ENCODE peak calls at places on chromosomes 6 and 20, in five cellular contexts. One of them, this sample, is unnamed.

GRCh38 chr20:34622821-34623451 is 54.0 kb downstream of the PIGU start:
- DNase-seq in MM.1S: no peak
- DNase-seq in astrocyte: no peak
- DNase-seq in mammary epithelial cell: no peak
- DNase-seq in tibial artery: no peak
- DNase-seq in this sample: no peak

GRCh38 chr6:62652692-62653328 is 366.8 kb upstream of the KHDRBS2 start:
- DNase-seq in tibial artery: no peak
- DNase-seq in MM.1S: no peak
- DNase-seq in mammary epithelial cell: peak
- DNase-seq in astrocyte: peak
- DNase-seq in this sample: no peak

GRCh38 chr6:18022398-18023231 is 35.2 kb upstream of the KIF13A start:
- DNase-seq in mammary epithelial cell: peak
- DNase-seq in tibial artery: no peak
- DNase-seq in astrocyte: peak
- DNase-seq in MM.1S: no peak
- DNase-seq in this sample: no peak

GRCh38 chr20:44092551-44093248 is 94.3 kb downstream of the JPH2 start:
- DNase-seq in mammary epithelial cell: peak
- DNase-seq in astrocyte: peak
- DNase-seq in tibial artery: no peak
- DNase-seq in MM.1S: peak
- DNase-seq in this sample: no peak

GRCh38 chr20:38633577-38634093 is 32.0 kb downstream of the ARHGAP40 start:
- DNase-seq in MM.1S: peak
- DNase-seq in tibial artery: no peak
- DNase-seq in astrocyte: no peak
- DNase-seq in mammary epithelial cell: peak
- DNase-seq in this sample: peak

GRCh38 chr6:145820000-145820399 is 5.4 kb upstream of the FBXO30 start:
- DNase-seq in MM.1S: no peak
- DNase-seq in mammary epithelial cell: no peak
- DNase-seq in astrocyte: no peak
- DNase-seq in tibial artery: no peak
- DNase-seq in this sample: no peak

GRCh38 chr6:28673417-28673799 is 147.7 kb downstream of the GPX5 start:
- DNase-seq in mammary epithelial cell: no peak
- DNase-seq in MM.1S: no peak
- DNase-seq in astrocyte: no peak
- DNase-seq in tibial artery: no peak
- DNase-seq in this sample: no peak

GRCh38 chr20:46559001-46559400 is 8.5 kb upstream of the OCSTAMP start:
- DNase-seq in mammary epithelial cell: no peak
- DNase-seq in MM.1S: no peak
- DNase-seq in astrocyte: no peak
- DNase-seq in tibial artery: no peak
- DNase-seq in this sample: peak

GRCh38 chr20:641516-641913 is 11.5 kb downstream of the SRXN1 start:
- DNase-seq in MM.1S: no peak
- DNase-seq in astrocyte: no peak
- DNase-seq in mammary epithelial cell: no peak
- DNase-seq in tibial artery: no peak
- DNase-seq in this sample: no peak

GRCh38 chr20:10662151-10662550 is 11.6 kb downstream of the JAG1 start:
- DNase-seq in MM.1S: no peak
- DNase-seq in mammary epithelial cell: no peak
- DNase-seq in astrocyte: no peak
- DNase-seq in tibial artery: no peak
- DNase-seq in this sample: no peak

GRCh38 chr6:105504660-105505059 is 101.8 kb upstream of the PREP start:
- DNase-seq in MM.1S: no peak
- DNase-seq in mammary epithelial cell: no peak
- DNase-seq in tibial artery: no peak
- DNase-seq in astrocyte: no peak
- DNase-seq in this sample: no peak

GRCh38 chr6:14440891-14441358 is 323.4 kb downstream of the CD83 start:
- DNase-seq in tibial artery: no peak
- DNase-seq in mammary epithelial cell: no peak
- DNase-seq in MM.1S: no peak
- DNase-seq in astrocyte: no peak
- DNase-seq in this sample: no peak
- H3K4me3 ChIP-seq in tibial artery: peak
- H3K4me3 ChIP-seq in mammary epithelial cell: no peak
- H3K4me3 ChIP-seq in MM.1S: no peak
- H3K4me3 ChIP-seq in astrocyte: no peak
- H3K4me3 ChIP-seq in this sample: no peak

GRCh38 chr6:161195418-161195817 is 78.4 kb downstream of the AGPAT4 start:
- DNase-seq in MM.1S: no peak
- DNase-seq in mammary epithelial cell: no peak
- DNase-seq in astrocyte: no peak
- DNase-seq in tibial artery: no peak
- DNase-seq in this sample: no peak

GRCh38 chr6:161192636-161193411 is 81.0 kb downstream of the AGPAT4 start:
- DNase-seq in mammary epithelial cell: no peak
- DNase-seq in MM.1S: no peak
- DNase-seq in tibial artery: no peak
- DNase-seq in astrocyte: no peak
- DNase-seq in this sample: no peak

GRCh38 chr6:161191671-161192070 is 82.2 kb downstream of the AGPAT4 start:
- DNase-seq in tibial artery: no peak
- DNase-seq in mammary epithelial cell: no peak
- DNase-seq in MM.1S: no peak
- DNase-seq in astrocyte: no peak
- DNase-seq in this sample: no peak

GRCh38 chr6:161198176-161198575 is 75.7 kb downstream of the AGPAT4 start:
- DNase-seq in MM.1S: no peak
- DNase-seq in astrocyte: peak
- DNase-seq in tibial artery: no peak
- DNase-seq in mammary epithelial cell: peak
- DNase-seq in this sample: peak

DNA sequence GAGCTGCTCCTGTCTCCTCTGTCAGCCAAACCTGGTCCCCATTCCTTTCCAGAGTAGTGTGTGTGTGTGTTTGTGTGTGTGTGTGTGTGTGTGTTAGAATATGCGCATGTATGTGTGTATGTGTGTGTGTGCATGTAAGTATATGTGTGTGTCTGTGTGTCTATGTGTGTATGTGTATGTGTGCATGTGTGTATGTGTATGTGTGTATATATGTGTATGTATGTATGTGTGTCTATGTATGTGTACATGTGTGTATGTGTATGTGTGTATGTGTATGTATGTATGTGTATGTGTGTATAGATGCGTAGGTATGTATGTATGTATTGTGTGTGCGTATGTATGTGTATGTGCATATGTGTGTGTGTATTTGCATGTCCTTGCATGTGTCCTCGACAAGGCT is 79.5 kb downstream of the AGPAT4 start:
- DNase-seq in mammary epithelial cell: no peak
- DNase-seq in tibial artery: no peak
- DNase-seq in astrocyte: no peak
- DNase-seq in MM.1S: no peak
- DNase-seq in this sample: no peak
- H3K4me3 ChIP-seq in mammary epithelial cell: no peak
- H3K4me3 ChIP-seq in tibial artery: no peak
- H3K4me3 ChIP-seq in astrocyte: no peak
- H3K4me3 ChIP-seq in MM.1S: no peak
- H3K4me3 ChIP-seq in this sample: no peak

GRCh38 chr6:162165479-162165878 is 562.1 kb downstream of the PRKN start:
- DNase-seq in MM.1S: no peak
- DNase-seq in mammary epithelial cell: no peak
- DNase-seq in astrocyte: no peak
- DNase-seq in tibial artery: no peak
- DNase-seq in this sample: no peak
- H3K4me3 ChIP-seq in MM.1S: no peak
- H3K4me3 ChIP-seq in mammary epithelial cell: no peak
- H3K4me3 ChIP-seq in astrocyte: no peak
- H3K4me3 ChIP-seq in tibial artery: no peak
- H3K4me3 ChIP-seq in this sample: no peak

GRCh38 chr6:142884214-142885035 is 60.6 kb downstream of the HIVEP2 start:
- DNase-seq in mammary epithelial cell: no peak
- DNase-seq in tibial artery: no peak
- DNase-seq in astrocyte: no peak
- DNase-seq in MM.1S: no peak
- DNase-seq in this sample: no peak
- H3K4me3 ChIP-seq in mammary epithelial cell: peak
- H3K4me3 ChIP-seq in tibial artery: peak
- H3K4me3 ChIP-seq in astrocyte: peak
- H3K4me3 ChIP-seq in MM.1S: peak
- H3K4me3 ChIP-seq in this sample: peak

GRCh38 chr6:31170987-31171671 is 647 bp upstream of the POU5F1 start:
- DNase-seq in tibial artery: no peak
- DNase-seq in MM.1S: no peak
- DNase-seq in astrocyte: no peak
- DNase-seq in mammary epithelial cell: no peak
- DNase-seq in this sample: no peak

GRCh38 chr6:31172973-31173384 is 2.5 kb upstream of the POU5F1 start:
- DNase-seq in mammary epithelial cell: no peak
- DNase-seq in MM.1S: no peak
- DNase-seq in tibial artery: no peak
- DNase-seq in astrocyte: no peak
- DNase-seq in this sample: no peak

GRCh38 chr6:31171931-31172882 is 1.7 kb upstream of the POU5F1 start:
- DNase-seq in MM.1S: no peak
- DNase-seq in tibial artery: no peak
- DNase-seq in mammary epithelial cell: no peak
- DNase-seq in astrocyte: no peak
- DNase-seq in this sample: no peak

GRCh38 chr6:31174378-31174777 is 3.9 kb upstream of the POU5F1 start:
- DNase-seq in mammary epithelial cell: no peak
- DNase-seq in tibial artery: no peak
- DNase-seq in astrocyte: no peak
- DNase-seq in MM.1S: no peak
- DNase-seq in this sample: no peak

DNA sequence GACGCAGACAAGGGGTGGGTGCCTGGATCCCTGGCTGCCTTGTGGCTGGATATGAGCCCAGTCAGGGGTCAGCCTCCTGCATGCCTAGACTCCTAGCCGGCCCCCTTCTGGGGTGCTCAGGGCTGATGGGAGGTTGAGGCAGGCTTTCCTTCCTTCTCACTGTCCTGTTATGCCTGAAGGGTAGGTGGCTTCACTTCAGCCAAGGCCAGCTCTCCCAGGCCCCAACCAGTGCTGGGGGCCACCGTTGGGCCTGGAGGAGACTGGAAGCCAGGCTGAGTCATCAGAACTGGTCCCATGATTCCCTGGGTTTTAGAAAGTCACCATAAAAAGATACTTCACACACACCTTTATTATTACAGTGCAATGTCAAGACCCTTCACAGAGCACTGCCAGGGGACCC is 2.9 kb upstream of the POU5F1 start:
- DNase-seq in mammary epithelial cell: no peak
- DNase-seq in MM.1S: no peak
- DNase-seq in tibial artery: no peak
- DNase-seq in astrocyte: no peak
- DNase-seq in this sample: no peak
- H3K4me3 ChIP-seq in mammary epithelial cell: no peak
- H3K4me3 ChIP-seq in MM.1S: no peak
- H3K4me3 ChIP-seq in tibial artery: no peak
- H3K4me3 ChIP-seq in astrocyte: no peak
- H3K4me3 ChIP-seq in this sample: no peak

DNA sequence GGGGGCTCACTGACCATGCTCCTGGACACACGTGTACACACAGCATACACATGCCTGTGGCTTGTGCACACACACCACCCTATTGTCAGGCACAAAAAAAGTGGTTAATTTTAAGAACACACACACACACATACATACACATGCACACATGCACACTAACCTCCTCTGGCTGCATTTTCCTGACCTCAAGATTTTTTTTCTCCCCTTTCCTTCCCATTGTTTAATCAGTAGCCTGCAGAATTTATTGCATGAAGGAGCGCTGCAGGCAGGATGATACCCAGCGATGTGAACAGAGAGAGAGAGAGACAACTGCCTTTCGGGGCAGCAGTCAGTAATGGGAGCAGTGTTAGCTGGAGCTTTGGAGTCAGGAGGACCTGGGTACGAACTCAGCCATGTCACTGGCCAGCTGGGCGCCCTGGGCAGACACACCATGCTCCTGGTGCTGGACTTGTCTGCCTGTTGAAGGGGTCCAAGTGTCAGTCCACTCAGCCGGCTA is 990 bp upstream of the TRAF3IP2 start:
- DNase-seq in mammary epithelial cell: no peak
- DNase-seq in astrocyte: no peak
- DNase-seq in MM.1S: peak
- DNase-seq in tibial artery: no peak
- DNase-seq in this sample: no peak
- H3K4me3 ChIP-seq in mammary epithelial cell: peak
- H3K4me3 ChIP-seq in astrocyte: no peak
- H3K4me3 ChIP-seq in MM.1S: peak
- H3K4me3 ChIP-seq in tibial artery: peak
- H3K4me3 ChIP-seq in this sample: peak

GRCh38 chr6:143842902-143843688 is at the start of gene LTV1:
- DNase-seq in astrocyte: peak
- DNase-seq in mammary epithelial cell: peak
- DNase-seq in tibial artery: peak
- DNase-seq in MM.1S: peak
- DNase-seq in this sample: peak
- H3K4me3 ChIP-seq in astrocyte: peak
- H3K4me3 ChIP-seq in mammary epithelial cell: peak
- H3K4me3 ChIP-seq in tibial artery: peak
- H3K4me3 ChIP-seq in MM.1S: peak
- H3K4me3 ChIP-seq in this sample: peak

DNA sequence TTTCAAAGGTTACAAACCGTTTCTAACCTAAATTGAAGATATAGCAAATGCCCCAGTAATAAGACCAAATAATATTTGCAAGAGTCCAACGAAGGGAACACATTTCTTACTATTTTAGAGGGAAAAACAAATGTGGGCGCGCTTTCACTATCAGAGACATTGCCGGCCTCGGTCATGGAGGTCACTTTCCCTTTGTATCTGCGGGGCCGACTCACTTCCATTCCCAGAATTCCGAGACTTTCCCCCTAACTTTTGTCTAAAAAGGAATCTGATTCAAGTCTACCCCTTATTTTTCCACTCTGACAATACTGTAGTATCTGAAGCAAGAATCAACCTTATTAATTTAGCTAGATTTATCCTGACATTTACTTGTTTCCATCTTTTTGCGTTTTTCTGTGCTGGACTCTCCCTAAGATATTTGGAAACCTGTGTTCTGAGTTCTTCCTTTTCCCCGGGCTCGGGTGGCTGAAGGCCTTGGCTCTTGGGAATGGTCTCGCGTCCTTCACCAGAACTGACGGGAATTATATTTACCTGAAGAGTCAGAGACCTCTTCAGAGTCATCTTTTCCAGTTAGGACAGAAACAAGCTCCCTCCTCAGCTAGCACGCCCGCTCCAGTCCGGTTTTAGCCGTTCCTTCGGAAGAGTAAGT is 71.8 kb upstream of the ZNF184 start:
- DNase-seq in MM.1S: no peak
- DNase-seq in astrocyte: no peak
- DNase-seq in tibial artery: no peak
- DNase-seq in mammary epithelial cell: no peak
- DNase-seq in this sample: no peak
- H3K4me3 ChIP-seq in MM.1S: no peak
- H3K4me3 ChIP-seq in astrocyte: peak
- H3K4me3 ChIP-seq in tibial artery: no peak
- H3K4me3 ChIP-seq in mammary epithelial cell: peak
- H3K4me3 ChIP-seq in this sample: peak

GRCh38 chr6:159728552-159728951 is 1.2 kb downstream of the WTAP start:
- DNase-seq in tibial artery: no peak
- DNase-seq in astrocyte: no peak
- DNase-seq in mammary epithelial cell: peak
- DNase-seq in MM.1S: no peak
- DNase-seq in this sample: no peak
- H3K4me3 ChIP-seq in tibial artery: peak
- H3K4me3 ChIP-seq in astrocyte: peak
- H3K4me3 ChIP-seq in mammary epithelial cell: peak
- H3K4me3 ChIP-seq in MM.1S: peak
- H3K4me3 ChIP-seq in this sample: peak

GRCh38 chr6:32460528-32460927 is 20.8 kb downstream of the HLA-DRA start:
- DNase-seq in mammary epithelial cell: no peak
- DNase-seq in MM.1S: no peak
- DNase-seq in astrocyte: no peak
- DNase-seq in tibial artery: no peak
- DNase-seq in this sample: no peak
- H3K4me3 ChIP-seq in mammary epithelial cell: no peak
- H3K4me3 ChIP-seq in MM.1S: no peak
- H3K4me3 ChIP-seq in astrocyte: no peak
- H3K4me3 ChIP-seq in tibial artery: no peak
- H3K4me3 ChIP-seq in this sample: no peak

This sample was measured in MG63.